ENCODE peak calls at places on chromosomes 3 and 15, in six cellular contexts. A is lower lobe of right lung, P is body of pancreas, B is left ventricle myocardium inferior, Q is mucosa of descending colon, R is SK-N-SH. I is an unnamed sample. For H3K36me3, the result is how much of the 10 kb centered on the place peaks cover.

GRCh38 chr3:159837725-159838124 is 150.9 kb upstream of the IL12A start:
- DNase-seq in B (no peak), Q (no peak), R (no peak), P (no peak), A (no peak), I (no peak)

GRCh38 chr3:139520028-139520737 is 19.4 kb downstream of the RBP1 start:
- DNase-seq in A (no peak), Q (peak), P (peak), R (no peak), B (no peak), I (peak)

GRCh38 chr3:195897853-195898415 is 10.4 kb downstream of the TNK2 start:
- DNase-seq in P (no peak), B (no peak), R (peak), A (no peak), Q (no peak), I (peak)

GRCh38 chr15:79050977-79051376 is 39.6 kb downstream of the RASGRF1 start:
- DNase-seq in Q (no peak), A (no peak), B (no peak), R (no peak), P (no peak), I (no peak)

GRCh38 chr15:92813440-92813839 is 86.7 kb upstream of the CHD2 start:
- DNase-seq in P (no peak), R (no peak), Q (no peak), A (no peak), B (no peak), I (no peak)

GRCh38 chr3:197444793-197445403 is 110.9 kb downstream of the BDH1 start:
- DNase-seq in R (no peak), P (no peak), Q (no peak), A (no peak), B (no peak), I (no peak)

GRCh38 chr3:46943237-46944187 is 33.0 kb downstream of the CCDC12 start:
- DNase-seq in B (no peak), P (peak), R (no peak), Q (peak), A (peak), I (no peak)

GRCh38 chr3:107394502-107394901 is 17.3 kb downstream of the CCDC54 start:
- DNase-seq in A (no peak), B (no peak), P (no peak), R (no peak), Q (no peak), I (no peak)

GRCh38 chr3:184620101-184620798 is 58.7 kb downstream of the EPHB3 start:
- DNase-seq in A (no peak), B (no peak), P (no peak), R (no peak), Q (no peak), I (no peak)

GRCh38 chr3:66938338-66938963 is 59.7 kb upstream of the KBTBD8 start:
- DNase-seq in A (no peak), B (no peak), Q (peak), R (peak), P (peak), I (peak)

GRCh38 chr3:114454592-114455251 is 160.9 kb downstream of the TIGIT start:
- DNase-seq in P (no peak), B (no peak), A (no peak), Q (no peak), R (peak), I (no peak)

DNA sequence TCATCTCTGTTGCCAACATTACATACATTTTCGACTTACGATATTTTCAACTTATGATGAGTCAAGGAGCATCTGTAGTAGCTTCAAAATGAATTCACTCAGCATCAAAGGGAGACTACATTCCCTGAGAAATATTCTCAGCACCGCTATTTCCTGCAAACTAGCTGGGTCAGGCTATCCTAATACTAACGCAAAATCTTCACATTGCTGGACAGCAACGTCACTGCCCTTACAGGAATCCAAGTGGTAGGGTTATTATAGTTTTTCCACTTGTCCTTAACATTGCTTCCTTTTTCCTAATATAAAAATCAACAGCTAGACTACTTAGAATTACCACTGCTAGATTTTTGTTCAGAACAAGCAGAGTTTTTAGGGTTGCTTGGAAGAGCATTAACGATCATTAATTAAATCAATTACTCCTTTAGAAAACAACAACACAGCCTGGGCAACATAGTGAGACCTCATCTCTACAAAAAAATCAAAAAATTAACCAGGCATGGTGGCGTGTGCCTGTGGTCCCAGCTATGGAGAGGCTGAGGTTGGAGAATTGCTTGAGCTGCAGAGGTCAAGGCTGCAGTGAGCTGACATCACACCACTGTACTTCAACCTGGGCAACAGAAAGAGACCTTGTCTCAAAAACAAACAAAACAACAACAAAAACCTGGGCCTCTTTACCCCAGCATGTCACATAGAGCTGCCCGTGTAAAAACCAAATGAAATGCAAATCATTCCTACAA is 6.9 kb downstream of the ADAM10 start:
- DNase-seq in R (no peak), Q (no peak), P (no peak), A (no peak), B (no peak), I (no peak)
- H3K4me3 ChIP-seq in R (no peak), Q (no peak), P (no peak), A (no peak), B (no peak), I (no peak)

GRCh38 chr3:177168431-177168830 is 28.9 kb downstream of the TBL1XR1 start:
- DNase-seq in A (no peak), Q (no peak), B (no peak), P (no peak), R (no peak), I (no peak)

GRCh38 chr3:177174607-177175006 is 22.7 kb downstream of the TBL1XR1 start:
- DNase-seq in B (no peak), Q (no peak), R (no peak), A (no peak), P (no peak), I (no peak)

DNA sequence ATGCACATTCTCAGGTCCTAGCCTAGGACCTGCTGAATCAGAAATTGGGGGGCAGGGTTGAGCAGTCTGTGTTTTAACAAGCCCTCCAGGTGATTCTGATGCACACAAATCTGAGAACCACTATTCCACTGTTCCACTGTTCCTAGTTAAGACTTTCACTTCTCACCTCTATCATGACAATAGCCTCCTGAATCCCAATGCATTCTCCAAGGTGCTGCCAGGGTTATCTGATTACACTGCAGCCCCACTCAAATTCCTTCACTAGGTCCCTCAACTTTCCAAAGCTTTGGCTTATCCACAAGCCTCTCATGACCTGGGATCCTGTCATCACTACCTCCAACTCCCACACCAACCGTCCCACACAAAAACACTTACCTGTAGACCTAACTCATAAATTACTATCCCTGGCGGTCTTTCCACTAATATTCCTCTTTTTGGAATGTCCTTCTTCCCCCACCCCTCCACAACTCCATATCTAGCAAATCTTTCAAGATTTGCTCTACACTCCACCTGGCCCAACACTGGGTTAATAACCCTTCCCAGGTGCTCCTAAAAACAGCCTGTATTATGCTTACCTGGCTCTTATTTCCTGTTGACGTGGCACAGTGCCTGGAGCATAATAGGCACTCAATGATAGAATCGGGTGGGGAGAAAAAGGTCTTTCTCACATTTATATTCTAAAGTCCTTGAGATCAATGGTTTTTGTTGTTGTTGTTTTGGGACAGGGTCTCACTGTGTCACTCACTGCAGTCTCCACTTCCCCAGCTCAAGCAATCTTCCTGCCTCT is 27.2 kb downstream of the TBL1XR1 start:
- DNase-seq in A (no peak), P (peak), B (no peak), R (no peak), Q (no peak), I (no peak)
- H3K36me3 ChIP-seq in A (under half), P (under half), B (under half), R (under half), Q (under half), I (under half)

GRCh38 chr15:74180689-74181602 is 7.4 kb downstream of the ISLR start:
- DNase-seq in A (peak), R (peak), Q (no peak), B (no peak), P (no peak), I (peak)

GRCh38 chr15:74182131-74182530 is 8.6 kb downstream of the ISLR start:
- DNase-seq in A (peak), B (no peak), R (no peak), P (no peak), Q (no peak), I (peak)

GRCh38 chr15:74178326-74179100 is 5.0 kb downstream of the ISLR start:
- DNase-seq in P (no peak), A (peak), Q (no peak), R (peak), B (no peak), I (peak)

GRCh38 chr15:74179101-74179841 is 5.8 kb downstream of the ISLR start:
- DNase-seq in B (peak), Q (no peak), P (peak), R (peak), A (peak), I (peak)

DNA sequence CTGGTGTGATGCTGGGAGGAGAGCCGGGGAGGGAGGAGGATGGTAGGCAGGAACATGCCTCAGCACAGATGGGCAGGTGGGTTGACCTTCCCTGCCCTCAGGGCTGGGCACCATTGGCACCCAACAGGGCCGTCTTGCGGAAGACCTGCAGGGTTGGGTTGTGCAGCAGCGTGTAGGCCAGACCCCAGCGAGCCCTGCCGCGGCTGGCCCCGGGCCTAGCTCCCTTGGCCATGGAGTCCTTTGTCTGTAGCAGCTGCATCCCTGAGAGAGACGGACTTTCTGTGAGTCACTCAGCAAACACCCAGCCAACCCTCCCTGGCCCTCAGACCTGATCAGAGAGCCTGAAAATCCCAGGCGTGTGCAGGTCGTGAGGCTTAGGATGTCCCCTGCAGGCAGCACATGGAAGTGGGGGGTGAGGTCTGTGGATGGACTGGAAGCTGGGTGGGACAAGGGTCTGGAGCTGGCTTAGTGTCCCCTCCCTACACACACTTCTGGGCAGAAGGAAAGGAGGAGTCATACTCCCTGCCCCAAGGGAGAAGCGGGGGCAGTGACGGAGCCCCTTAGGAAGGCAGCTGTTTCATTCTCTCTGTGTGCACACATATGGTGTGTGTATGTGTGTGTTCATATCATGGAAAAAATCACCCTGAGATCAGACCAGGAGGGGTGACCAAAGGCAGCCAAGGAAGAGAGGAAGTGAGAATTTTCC is 6.6 kb downstream of the ISLR start:
- DNase-seq in R (peak), P (no peak), A (peak), B (peak), Q (no peak), I (peak)
- H3K4me3 ChIP-seq in R (no peak), P (no peak), A (no peak), B (peak), Q (no peak), I (no peak)

DNA sequence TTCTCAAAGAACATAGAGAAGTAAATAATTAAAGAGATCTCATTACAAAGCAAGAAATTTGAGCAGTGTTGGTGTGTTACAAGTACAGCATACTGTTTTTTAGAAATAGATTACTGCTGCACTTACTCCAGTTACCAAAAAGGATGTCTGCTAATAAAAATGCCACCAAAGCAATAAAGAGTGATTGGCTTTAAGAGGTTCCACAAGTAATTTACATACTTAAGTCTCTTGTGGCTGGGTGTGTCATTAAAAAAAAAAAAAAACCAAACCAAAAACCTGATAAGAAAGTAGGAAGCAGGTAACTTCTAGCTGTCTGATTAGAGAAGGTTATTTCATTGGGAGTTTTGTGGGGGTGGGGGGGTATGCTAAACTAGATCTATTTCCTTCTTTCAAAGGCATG is 15.2 kb downstream of the RAB11A start:
- DNase-seq in B (no peak), R (no peak), P (no peak), Q (no peak), A (no peak), I (no peak)
- H3K36me3 ChIP-seq in B (half or more), R (half or more), P (under half), Q (under half), A (half or more), I (under half)

DNA sequence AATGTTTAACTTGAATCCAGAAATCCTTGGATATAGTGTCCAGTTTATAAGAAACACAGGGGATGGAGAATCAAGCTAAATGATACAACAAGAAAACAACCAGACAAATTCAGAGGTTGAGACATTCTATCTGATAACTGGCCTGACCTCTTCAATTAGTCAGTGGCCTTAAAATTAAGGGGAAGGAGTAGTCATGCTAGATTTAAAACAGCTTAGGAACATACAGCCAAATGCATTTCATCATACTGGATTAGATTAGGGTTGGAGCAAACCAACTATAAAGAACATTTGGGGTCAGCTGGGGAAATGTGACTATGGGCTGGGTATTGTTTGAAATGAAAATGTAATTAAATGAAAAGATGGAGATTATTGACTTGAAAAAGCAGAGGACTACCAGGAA is 53.3 kb downstream of the PPARG start:
- DNase-seq in Q (no peak), B (no peak), R (peak), A (no peak), P (no peak), I (no peak)
- H3K4me3 ChIP-seq in Q (no peak), B (no peak), R (no peak), A (no peak), P (no peak), I (no peak)